ENCODE peak calls at places on chromosomes 16 and 17, in eight cellular contexts. H, L, C, A, X, R, J and Q are unnamed samples.

GRCh38 chr17:2042355-2042929 is 620 bp downstream of the OVCA2 start:
- DNase-seq in L (no peak), A (no peak), R (no peak), J (no peak), H (peak; percentile 22), C (peak; percentile 46), X (no peak), Q (no peak)

GRCh38 chr16:56643080-56643778 is 4.8 kb downstream of the MT1A start:
- DNase-seq in X (peak; percentile 67), L (peak; percentile 39), C (peak; percentile 79), A (no peak), J (no peak), R (peak; percentile 78), H (peak; percentile 85), Q (no peak)

GRCh38 chr17:65198653-65199382 is 61.6 kb downstream of the RGS9 start:
- DNase-seq in A (peak; percentile 38), H (peak; percentile 73), X (peak; percentile 55), C (peak; percentile 78), L (peak; percentile 47), R (peak; percentile 62), J (peak; percentile 67), Q (peak; percentile 16)

GRCh38 chr16:53805747-53806146 is 101.8 kb downstream of the FTO start:
- DNase-seq in L (no peak), C (no peak), H (no peak), A (no peak), J (no peak), X (no peak), R (no peak), Q (no peak)

GRCh38 chr17:27294689-27295630 is 1.0 kb downstream of the WSB1 start:
- DNase-seq in X (no peak), R (peak; percentile 24), H (peak; percentile 38), L (peak; percentile 31), C (peak; percentile 87), A (peak; percentile 66), J (peak; percentile 84), Q (no peak)

GRCh38 chr16:56022818-56023217 is 147.6 kb upstream of the CES5A start:
- DNase-seq in L (no peak), H (no peak), A (no peak), C (no peak), X (no peak), J (no peak), R (no peak), Q (no peak)

GRCh38 chr16:88439706-88440105 is 13.4 kb upstream of the ZFPM1 start:
- DNase-seq in J (no peak), R (no peak), A (no peak), X (no peak), L (no peak), H (no peak), C (no peak), Q (no peak)

GRCh38 chr17:31524926-31525800 is 133.7 kb downstream of the RAB11FIP4 start:
- DNase-seq in L (peak; percentile 61), R (peak; percentile 49), X (peak; percentile 99), J (peak; percentile 51), A (no peak), C (peak; percentile 98), H (peak; percentile 87), Q (peak; percentile 40)

GRCh38 chr16:57258226-57258909 is 13.3 kb downstream of the ARL2BP start:
- DNase-seq in A (no peak), R (no peak), C (no peak), L (no peak), J (no peak), X (no peak), H (no peak), Q (no peak)

GRCh38 chr17:65750678-65751077 is 189.2 kb upstream of the AXIN2 start:
- DNase-seq in L (peak; percentile 99), J (peak; percentile 62), R (peak; percentile 93), X (no peak), A (peak; percentile 15), C (no peak), H (no peak), Q (peak; percentile 3)

GRCh38 chr16:72934661-72935403 is 113.1 kb downstream of the ZFHX3 start:
- DNase-seq in C (no peak), H (no peak), A (no peak), R (no peak), X (no peak), L (no peak), J (no peak), Q (no peak)

GRCh38 chr16:69711115-69711740 is 15.1 kb downstream of the NQO1 start:
- DNase-seq in J (no peak), H (no peak), X (peak; percentile 10), C (no peak), L (no peak), R (peak; percentile 72), A (no peak), Q (no peak)

GRCh38 chr17:78925234-78925633 is at the start of gene TIMP2:
- DNase-seq in X (peak; percentile 87), A (no peak), L (peak; percentile 70), J (peak; percentile 86), C (peak; percentile 91), H (peak; percentile 73), R (no peak), Q (peak; percentile 16)

GRCh38 chr17:60135951-60136666 is 13.7 kb upstream of the CA4 start:
- DNase-seq in L (no peak), R (no peak), A (no peak), X (peak; percentile 24), J (no peak), H (no peak), C (peak; percentile 8), Q (no peak)

GRCh38 chr16:69204106-69204655 is 17.2 kb downstream of the SNTB2 start:
- DNase-seq in C (no peak), X (no peak), H (no peak), R (no peak), A (no peak), L (no peak), J (no peak), Q (peak; percentile 34)

DNA sequence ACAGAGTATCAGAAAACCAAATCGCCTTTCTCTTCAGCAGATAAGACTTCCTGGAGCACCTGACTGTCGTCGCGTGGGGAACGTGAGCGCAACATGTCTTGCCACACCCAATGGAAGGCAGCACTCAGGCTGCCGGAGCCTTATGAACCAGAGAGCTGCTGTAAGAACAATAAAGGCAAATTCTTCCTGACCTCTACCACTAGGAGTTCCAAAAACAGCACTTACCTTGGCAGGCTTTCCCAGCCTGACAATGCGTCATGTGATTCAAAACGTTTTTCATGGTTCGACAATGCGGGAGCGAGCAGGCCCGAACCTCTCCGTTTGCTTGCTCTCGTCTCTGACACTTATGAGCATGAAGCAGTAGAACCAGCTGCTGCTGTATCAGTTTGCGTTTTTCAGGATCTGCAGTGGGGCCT is 75.8 kb upstream of the TRAP1 start:
- DNase-seq in C (peak; percentile 35), H (no peak), A (no peak), J (peak; percentile 81), X (no peak), R (no peak), L (no peak), Q (no peak)
- TF ChIP-seq POLR2AphosphoS5 in C (no peak), H (no peak), A (no peak), J (no peak), X (no peak), R (no peak), L (no peak), Q (no peak)

DNA sequence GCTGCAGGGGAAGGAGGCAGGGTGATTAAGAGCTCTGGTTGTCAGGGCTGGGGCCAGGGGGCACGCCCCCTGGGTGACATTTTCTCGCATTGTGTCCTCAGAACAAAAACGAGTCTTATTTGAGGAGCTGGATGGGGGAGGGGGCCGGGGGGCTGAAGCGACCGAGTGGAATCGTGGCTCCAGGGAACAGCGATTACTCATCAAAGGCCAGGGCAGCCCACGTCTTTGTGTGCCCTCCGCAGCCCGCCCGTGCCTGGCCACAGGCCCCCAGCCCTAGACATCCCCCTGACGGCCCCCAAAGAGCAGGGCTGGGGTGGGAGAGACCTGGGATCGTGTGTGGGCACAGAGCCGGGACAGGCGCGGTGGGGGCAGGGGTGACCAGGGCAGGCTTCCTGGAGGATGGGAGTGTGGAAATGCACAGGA is 23.8 kb upstream of the PHB1 start:
- DNase-seq in X (peak; percentile 61), R (no peak), H (no peak), C (peak; percentile 32), J (no peak), L (peak; percentile 41), A (no peak), Q (no peak)
- TF ChIP-seq EZH2 in X (no peak), R (no peak), H (no peak), C (no peak), J (no peak), L (no peak), A (no peak), Q (no peak)

GRCh38 chr17:77126519-77126918 is 14.2 kb upstream of the SEC14L1 start:
- DNase-seq in L (no peak), X (no peak), C (no peak), A (no peak), R (no peak), J (peak; percentile 73), H (no peak), Q (no peak)

GRCh38 chr17:77129568-77130301 is 11.0 kb upstream of the SEC14L1 start:
- DNase-seq in J (no peak), X (no peak), R (no peak), C (no peak), A (no peak), H (no peak), L (no peak), Q (no peak)

GRCh38 chr17:77128895-77129567 is 11.7 kb upstream of the SEC14L1 start:
- DNase-seq in H (no peak), R (no peak), X (no peak), C (no peak), A (no peak), L (no peak), J (no peak), Q (no peak)

GRCh38 chr17:77125432-77125901 is 15.3 kb upstream of the SEC14L1 start:
- DNase-seq in J (peak; percentile 98), X (no peak), H (no peak), L (peak; percentile 67), R (peak; percentile 91), C (no peak), A (no peak), Q (no peak)

GRCh38 chr17:77127735-77128361 is 12.9 kb upstream of the SEC14L1 start:
- DNase-seq in R (no peak), X (no peak), C (no peak), L (no peak), J (no peak), A (no peak), H (peak; percentile 31), Q (no peak)
- H3K27ac ChIP-seq in R (no peak overlapping the region), X (no peak overlapping the region), C (no peak overlapping the region), L (no peak overlapping the region), J (peak overlapping the region; percentile 98), A (no peak overlapping the region), H (peak overlapping the region; percentile 63), Q (no peak overlapping the region)

DNA sequence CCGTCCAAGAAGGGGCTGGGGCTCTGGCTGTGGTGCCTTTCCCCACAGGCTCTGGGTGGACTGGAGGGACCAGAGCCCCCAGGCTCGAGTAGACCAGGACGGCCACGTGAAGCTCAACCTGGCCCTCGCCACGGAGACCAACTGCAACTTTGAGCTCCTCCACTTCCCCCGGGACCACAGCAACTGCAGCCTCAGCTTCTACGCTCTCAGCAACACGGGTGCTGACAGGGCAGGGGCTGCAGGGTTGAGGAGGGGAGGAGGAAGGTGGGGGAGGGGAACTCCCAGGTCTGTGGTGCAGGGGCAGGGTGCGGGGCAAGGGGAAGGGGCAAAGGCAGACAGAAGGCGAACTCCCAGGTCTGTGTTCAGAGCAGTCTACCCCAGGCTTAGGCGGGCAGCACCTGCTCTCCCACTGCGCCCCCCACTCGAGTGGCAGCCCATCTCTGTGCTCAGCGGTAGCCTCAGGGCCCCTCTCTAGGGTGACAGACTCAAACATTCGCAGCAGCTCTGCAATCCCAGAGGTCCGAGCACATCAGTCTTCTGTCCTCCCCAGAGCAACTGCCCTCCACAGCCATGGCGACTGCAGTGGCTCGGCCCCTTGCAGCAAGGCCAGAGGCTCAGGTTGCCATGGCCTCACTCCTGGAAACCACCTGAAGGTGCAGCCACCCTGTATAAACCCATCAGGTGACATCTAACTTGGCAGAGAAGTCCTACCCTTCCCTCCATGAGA is 1.4 kb downstream of the ZACN start:
- DNase-seq in H (no peak), J (no peak), R (no peak), L (no peak), C (peak; percentile 61), X (peak; percentile 72), A (no peak), Q (no peak)
- TF ChIP-seq POLR2AphosphoS5 in H (no peak), J (no peak), R (peak; percentile 53), L (peak; percentile 7), C (peak; percentile 48), X (peak; percentile 65), A (no peak), Q (peak; percentile 18)